ENCODE peak calls at places on chromosomes 11 and 22, in six cellular contexts. One of them, this sample, is unnamed.
A peak's percentile ranks its signal among the peaks of the same experiment; 100 is the strongest.

GRCh38 chr11:34570584-34570983 is 50.3 kb upstream of the EHF start:
- DNase-seq in ovary: no peak
- DNase-seq in glomerular endothelial cell: no peak
- DNase-seq in naive B cell: no peak
- DNase-seq in upper lobe of right lung: no peak
- DNase-seq in GM12865: no peak
- DNase-seq in this sample: no peak

GRCh38 chr22:38423512-38424503 is 31.2 kb downstream of the KCNJ4 start:
- DNase-seq in naive B cell: no peak
- DNase-seq in ovary: no peak
- DNase-seq in glomerular endothelial cell: no peak
- DNase-seq in GM12865: no peak
- DNase-seq in upper lobe of right lung: no peak
- DNase-seq in this sample: no peak

GRCh38 chr22:27011131-27011530 is 353.7 kb downstream of the MIAT start:
- DNase-seq in upper lobe of right lung: no peak
- DNase-seq in GM12865: no peak
- DNase-seq in naive B cell: no peak
- DNase-seq in glomerular endothelial cell: no peak
- DNase-seq in ovary: no peak
- DNase-seq in this sample: no peak

GRCh38 chr11:125271436-125272064 is 107.0 kb downstream of the PKNOX2 start:
- DNase-seq in GM12865: no peak
- DNase-seq in ovary: no peak
- DNase-seq in naive B cell: no peak
- DNase-seq in glomerular endothelial cell: no peak
- DNase-seq in upper lobe of right lung: no peak
- DNase-seq in this sample: no peak

GRCh38 chr11:132008872-132009271 is 638.5 kb downstream of the NTM start:
- DNase-seq in glomerular endothelial cell: no peak
- DNase-seq in naive B cell: no peak
- DNase-seq in upper lobe of right lung: no peak
- DNase-seq in GM12865: no peak
- DNase-seq in ovary: no peak
- DNase-seq in this sample: no peak

GRCh38 chr11:87443707-87444106 is 406.0 kb downstream of the TMEM135 start:
- DNase-seq in GM12865: no peak
- DNase-seq in ovary: no peak
- DNase-seq in upper lobe of right lung: no peak
- DNase-seq in naive B cell: no peak
- DNase-seq in glomerular endothelial cell: no peak
- DNase-seq in this sample: no peak

GRCh38 chr11:69003866-69004311 is 9.2 kb downstream of the MRGPRF start:
- DNase-seq in glomerular endothelial cell: no peak
- DNase-seq in upper lobe of right lung: peak; percentile 56
- DNase-seq in naive B cell: no peak
- DNase-seq in GM12865: no peak
- DNase-seq in ovary: no peak
- DNase-seq in this sample: no peak

GRCh38 chr11:122209619-122210377 is 93.8 kb upstream of the BLID start:
- DNase-seq in naive B cell: no peak
- DNase-seq in ovary: peak; percentile 90
- DNase-seq in glomerular endothelial cell: no peak
- DNase-seq in GM12865: no peak
- DNase-seq in upper lobe of right lung: no peak
- DNase-seq in this sample: peak; percentile 15

This sample was measured in NCI-H460.